ENCODE peak calls at places on chromosome 4, in seven cellular contexts. One of them, this sample, is unnamed.

GRCh38 chr4:2286904-2287593 is 25.1 kb upstream of the MXD4 start:
- DNase-seq in SK-N-DZ: no peak
- DNase-seq in head of caudate nucleus: no peak
- DNase-seq in AG08395: no peak
- DNase-seq in glutamatergic neuron: no peak
- DNase-seq in amniotic epithelial cell: peak
- DNase-seq in HCEC 1CT: no peak
- DNase-seq in this sample: no peak

GRCh38 chr4:169070895-169071218 is 60.8 kb upstream of the CBR4 start:
- DNase-seq in SK-N-DZ: no peak
- DNase-seq in glutamatergic neuron: no peak
- DNase-seq in AG08395: no peak
- DNase-seq in amniotic epithelial cell: peak
- DNase-seq in head of caudate nucleus: no peak
- DNase-seq in HCEC 1CT: no peak
- DNase-seq in this sample: peak

GRCh38 chr4:185792384-185793146 is 19.4 kb downstream of the SORBS2 start:
- DNase-seq in head of caudate nucleus: no peak
- DNase-seq in amniotic epithelial cell: peak
- DNase-seq in HCEC 1CT: peak
- DNase-seq in AG08395: peak
- DNase-seq in glutamatergic neuron: no peak
- DNase-seq in SK-N-DZ: no peak
- DNase-seq in this sample: peak

GRCh38 chr4:77695769-77696168 is 90.1 kb downstream of the CXCL13 start:
- DNase-seq in amniotic epithelial cell: peak
- DNase-seq in SK-N-DZ: no peak
- DNase-seq in HCEC 1CT: peak
- DNase-seq in head of caudate nucleus: no peak
- DNase-seq in glutamatergic neuron: no peak
- DNase-seq in AG08395: peak
- DNase-seq in this sample: peak

GRCh38 chr4:6095023-6095817 is 77.0 kb upstream of the C4orf50 start:
- DNase-seq in amniotic epithelial cell: no peak
- DNase-seq in glutamatergic neuron: no peak
- DNase-seq in head of caudate nucleus: peak
- DNase-seq in AG08395: no peak
- DNase-seq in SK-N-DZ: no peak
- DNase-seq in HCEC 1CT: peak
- DNase-seq in this sample: peak

GRCh38 chr4:37889849-37890500 is 909 bp upstream of the TBC1D1 start:
- DNase-seq in HCEC 1CT: no peak
- DNase-seq in SK-N-DZ: peak
- DNase-seq in amniotic epithelial cell: no peak
- DNase-seq in AG08395: no peak
- DNase-seq in head of caudate nucleus: peak
- DNase-seq in glutamatergic neuron: no peak
- DNase-seq in this sample: no peak

GRCh38 chr4:161936625-161937133 is 227.1 kb downstream of the FSTL5 start:
- DNase-seq in amniotic epithelial cell: peak
- DNase-seq in glutamatergic neuron: no peak
- DNase-seq in AG08395: peak
- DNase-seq in head of caudate nucleus: no peak
- DNase-seq in SK-N-DZ: no peak
- DNase-seq in HCEC 1CT: peak
- DNase-seq in this sample: peak

GRCh38 chr4:139593091-139593564 is 37.1 kb upstream of the SETD7 start:
- DNase-seq in head of caudate nucleus: no peak
- DNase-seq in HCEC 1CT: no peak
- DNase-seq in glutamatergic neuron: no peak
- DNase-seq in SK-N-DZ: peak
- DNase-seq in amniotic epithelial cell: peak
- DNase-seq in AG08395: peak
- DNase-seq in this sample: peak

GRCh38 chr4:1615786-1616573 is 68.1 kb downstream of the FAM53A start:
- DNase-seq in amniotic epithelial cell: no peak
- DNase-seq in head of caudate nucleus: no peak
- DNase-seq in SK-N-DZ: no peak
- DNase-seq in HCEC 1CT: no peak
- DNase-seq in AG08395: no peak
- DNase-seq in glutamatergic neuron: no peak
- DNase-seq in this sample: no peak

GRCh38 chr4:2806392-2807355 is 13.8 kb downstream of the SH3BP2 start:
- DNase-seq in glutamatergic neuron: no peak
- DNase-seq in AG08395: peak
- DNase-seq in amniotic epithelial cell: peak
- DNase-seq in SK-N-DZ: no peak
- DNase-seq in head of caudate nucleus: peak
- DNase-seq in HCEC 1CT: no peak
- DNase-seq in this sample: no peak